ENCODE peak calls at places on chromosomes 11 and 22, in eight cellular contexts. O is right lobe of liver, B is transverse colon, D is body of pancreas, S is lower leg skin, T is tibial nerve, M is stomach, A is HCT116. K is an unnamed sample.

GRCh38 chr22:44342347-44342956 is 29.7 kb upstream of the SHISAL1 start:
- DNase-seq in O (no peak), B (no peak), D (no peak), S (no peak), T (no peak), M (no peak), A (no peak), K (no peak)

GRCh38 chr11:111878385-111878765 is 590 bp downstream of the FDXACB1 start:
- DNase-seq in O (no peak), B (no peak), D (no peak), S (no peak), T (no peak), M (no peak), A (peak), K (no peak)

GRCh38 chr11:17574799-17575144 is 27.7 kb downstream of the OTOG start:
- DNase-seq in O (no peak), B (no peak), D (no peak), S (peak), T (no peak), M (no peak), A (no peak), K (no peak)

GRCh38 chr11:57288771-57289579 is 35.8 kb downstream of the TNKS1BP1 start:
- DNase-seq in O (peak), B (no peak), D (no peak), S (peak), T (no peak), M (no peak), A (no peak), K (no peak)

GRCh38 chr22:32858121-32858703 is 56.7 kb downstream of the TIMP3 start:
- DNase-seq in O (no peak), B (no peak), D (no peak), S (no peak), T (no peak), M (no peak), A (no peak), K (no peak)

GRCh38 chr11:111990381-111990780 is 34.8 kb upstream of the DLAT start:
- DNase-seq in O (no peak), B (no peak), D (no peak), S (no peak), T (no peak), M (no peak), A (no peak), K (no peak)

GRCh38 chr11:102293873-102294601 is 23.2 kb upstream of the BIRC3 start:
- DNase-seq in O (no peak), B (no peak), D (no peak), S (no peak), T (no peak), M (no peak), A (peak), K (no peak)

GRCh38 chr11:117409511-117409910 is 81.9 kb downstream of the CEP164 start:
- DNase-seq in O (no peak), B (no peak), D (no peak), S (peak), T (no peak), M (no peak), A (no peak), K (no peak)

GRCh38 chr22:39055658-39056057 is 15.0 kb downstream of the APOBEC3F start:
- DNase-seq in O (no peak), B (no peak), D (no peak), S (no peak), T (no peak), M (no peak), A (no peak), K (no peak)

GRCh38 chr11:102114032-102114431 is 3.8 kb downstream of the YAP1 start:
- DNase-seq in O (no peak), B (no peak), D (no peak), S (no peak), T (no peak), M (no peak), A (no peak), K (no peak)

GRCh38 chr22:19886605-19887250 is 32.1 kb upstream of the GNB1L start:
- DNase-seq in O (peak), B (no peak), D (peak), S (no peak), T (no peak), M (no peak), A (no peak), K (no peak)

GRCh38 chr11:74388678-74389327 is 9.4 kb downstream of the PGM2L1 start:
- DNase-seq in O (no peak), B (peak), D (peak), S (no peak), T (peak), M (peak), A (no peak), K (peak)

GRCh38 chr22:19941365-19942070 is at the start of the genes COMT and TXNRD2:
- DNase-seq in O (peak), B (peak), D (peak), S (peak), T (peak), M (peak), A (no peak), K (peak)

GRCh38 chr11:103055174-103055890 is 36.6 kb downstream of the DCUN1D5 start:
- DNase-seq in O (no peak), B (no peak), D (no peak), S (no peak), T (no peak), M (no peak), A (peak), K (no peak)

GRCh38 chr22:46652930-46653331 is 32.7 kb downstream of the GRAMD4 start:
- DNase-seq in O (no peak), B (no peak), D (no peak), S (no peak), T (no peak), M (no peak), A (no peak), K (peak)

GRCh38 chr22:48972979-48973693 is 854.5 kb downstream of the BRD1 start:
- DNase-seq in O (no peak), B (no peak), D (no peak), S (peak), T (no peak), M (no peak), A (no peak), K (no peak)

GRCh38 chr11:58796333-58797049 is 48.0 kb downstream of the GLYATL2 start:
- DNase-seq in O (peak), B (no peak), D (peak), S (no peak), T (no peak), M (peak), A (no peak), K (peak)

GRCh38 chr22:20319041-20319744 is 667 bp downstream of the DGCR6L start:
- DNase-seq in O (no peak), B (no peak), D (no peak), S (peak), T (no peak), M (peak), A (no peak), K (peak)

GRCh38 chr11:15764948-15765347 is 591.4 kb downstream of the SOX6 start:
- DNase-seq in O (no peak), B (peak), D (peak), S (no peak), T (no peak), M (no peak), A (no peak), K (no peak)

GRCh38 chr11:44566559-44566949 is 1.1 kb downstream of the CD82 start:
- DNase-seq in O (no peak), B (no peak), D (no peak), S (no peak), T (no peak), M (no peak), A (no peak), K (no peak)
- H3K4me3 ChIP-seq in O (peak), B (peak), D (no peak), S (no peak), T (peak), M (peak), A (no peak), K (no peak)

GRCh38 chr11:65497141-65498041 is 1.5 kb upstream of the MALAT1 start:
- DNase-seq in O (peak), B (peak), D (peak), S (peak), T (peak), M (peak), A (peak), K (peak)
- TF ChIP-seq POLR2A in O (peak), B (peak), D (peak), S (no peak), T (peak), M (no peak), A (no peak), K (peak)

GRCh38 chr22:37266581-37267127 is 15.7 kb upstream of the CYTH4 start:
- DNase-seq in O (peak), B (no peak), D (no peak), S (no peak), T (no peak), M (no peak), A (no peak), K (no peak)
- H3K4me3 ChIP-seq in O (no peak), B (peak), D (no peak), S (no peak), T (no peak), M (peak), A (no peak), K (peak)

GRCh38 chr11:208177-208916 is 839 bp downstream of the RIC8A start:
- DNase-seq in O (peak), B (peak), D (peak), S (peak), T (peak), M (peak), A (peak), K (peak)
- TF ChIP-seq POLR2A in O (peak), B (peak), D (peak), S (no peak), T (peak), M (no peak), A (no peak), K (peak)

GRCh38 chr11:35143509-35144102 is 4.6 kb downstream of the CD44 start:
- DNase-seq in O (no peak), B (no peak), D (no peak), S (no peak), T (no peak), M (no peak), A (no peak), K (no peak)
- H3K4me3 ChIP-seq in O (no peak), B (peak), D (no peak), S (no peak), T (no peak), M (peak), A (no peak), K (no peak)

DNA sequence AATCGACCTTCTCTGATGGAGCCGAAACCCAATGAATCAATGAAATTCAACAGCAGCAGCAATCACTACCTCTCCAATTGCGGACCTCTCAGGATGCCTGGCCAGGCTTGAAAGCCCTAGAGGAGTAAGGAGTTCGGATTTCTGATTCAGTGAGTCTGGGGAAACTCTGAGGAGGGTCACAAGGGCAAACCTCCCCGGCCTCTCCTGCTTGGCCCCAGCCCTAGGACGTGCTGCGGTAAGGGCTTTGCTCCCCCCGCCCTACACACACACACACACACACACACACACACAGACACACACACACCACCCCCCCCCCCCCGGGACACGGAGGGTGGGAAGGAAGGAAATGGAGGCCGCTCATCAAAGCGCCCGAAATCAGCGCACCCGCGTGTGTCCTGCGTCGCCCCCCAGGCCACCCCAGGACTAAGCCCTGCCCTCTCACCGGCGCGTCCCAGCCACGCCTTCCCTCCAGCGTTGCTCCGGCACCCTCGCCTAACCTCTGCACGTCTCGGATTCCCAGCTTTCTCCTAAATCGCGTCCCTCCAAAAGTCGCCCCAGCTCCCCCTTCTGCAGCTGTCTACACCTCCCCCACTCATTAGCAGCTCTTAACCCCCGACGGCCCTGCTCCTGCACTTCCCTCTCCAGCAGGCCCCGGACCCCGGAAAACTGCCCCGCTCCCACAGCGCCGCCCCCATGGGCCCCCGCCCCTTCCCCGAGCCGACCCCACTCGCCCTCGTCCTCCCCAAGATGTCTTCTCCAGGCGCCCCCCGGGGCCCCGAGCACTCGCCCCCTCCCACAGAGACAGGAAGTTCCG is 680 bp downstream of the PACSIN2 start:
- DNase-seq in O (no peak), B (peak), D (peak), S (peak), T (no peak), M (peak), A (no peak), K (no peak)
- TF ChIP-seq POLR2A in O (no peak), B (peak), D (no peak), S (no peak), T (no peak), M (no peak), A (no peak), K (no peak)

DNA sequence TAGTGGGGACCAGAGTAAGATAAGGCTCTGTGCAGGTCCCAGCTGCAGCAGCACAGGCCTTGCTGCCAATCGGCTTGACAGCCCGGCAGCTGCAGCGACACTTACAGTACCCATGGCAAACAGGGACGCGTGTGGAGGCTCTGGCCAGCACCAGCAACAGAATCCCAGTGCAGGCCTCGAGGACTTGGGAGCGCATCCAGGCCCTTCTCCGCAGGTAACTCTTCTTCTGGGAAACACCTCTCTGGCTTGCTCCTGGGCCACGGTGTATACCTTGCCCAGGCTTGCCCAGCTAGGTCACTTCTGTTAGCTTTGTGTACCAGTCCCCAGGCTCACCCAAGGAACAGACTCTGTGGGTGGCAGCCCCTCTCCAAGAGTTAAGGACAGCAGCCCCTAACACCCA is 126.7 kb downstream of the CTTN start:
- DNase-seq in O (peak), B (no peak), D (no peak), S (no peak), T (no peak), M (no peak), A (no peak), K (no peak)
- H3K4me3 ChIP-seq in O (no peak), B (no peak), D (no peak), S (no peak), T (no peak), M (no peak), A (no peak), K (no peak)

DNA sequence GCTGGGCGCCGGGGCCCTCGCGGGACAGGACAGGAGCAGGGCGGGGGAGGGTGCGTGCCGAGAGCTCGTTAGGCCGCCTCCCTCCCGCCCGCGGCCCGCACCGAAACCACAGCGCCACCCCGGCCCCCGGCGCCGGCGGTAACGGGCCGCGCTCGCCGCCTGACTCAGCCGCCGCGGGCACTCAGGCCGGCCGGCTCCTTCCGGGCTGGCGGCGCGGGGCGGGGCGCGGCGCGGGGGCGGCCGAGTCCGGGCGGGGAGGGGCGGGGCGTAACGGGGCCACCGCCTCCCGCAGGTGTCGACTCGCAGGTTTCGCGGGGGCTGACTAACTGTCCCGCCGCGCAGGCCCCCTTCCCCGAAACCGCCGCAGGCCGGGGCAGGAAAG is at the start of gene AP5B1:
- DNase-seq in O (peak), B (peak), D (peak), S (peak), T (no peak), M (peak), A (no peak), K (peak)
- TF ChIP-seq POLR2A in O (peak), B (no peak), D (peak), S (no peak), T (peak), M (no peak), A (no peak), K (peak)

GRCh38 chr22:50267591-50268390 is 2.4 kb downstream of the MAPK11 start:
- DNase-seq in O (no peak), B (peak), D (peak), S (no peak), T (peak), M (peak), A (no peak), K (peak)
- H3K4me3 ChIP-seq in O (peak), B (peak), D (no peak), S (no peak), T (no peak), M (peak), A (no peak), K (no peak)

GRCh38 chr11:35144103-35144741 is 5.3 kb downstream of the CD44 start:
- DNase-seq in O (peak), B (peak), D (no peak), S (no peak), T (no peak), M (peak), A (no peak), K (no peak)

GRCh38 chr11:35141538-35141937 is 2.6 kb downstream of the CD44 start:
- DNase-seq in O (peak), B (peak), D (peak), S (peak), T (peak), M (peak), A (no peak), K (peak)

GRCh38 chr11:35141034-35141433 is 2.1 kb downstream of the CD44 start:
- DNase-seq in O (no peak), B (no peak), D (no peak), S (no peak), T (no peak), M (no peak), A (no peak), K (no peak)

GRCh38 chr11:35144811-35145210 is 5.8 kb downstream of the CD44 start:
- DNase-seq in O (no peak), B (no peak), D (no peak), S (no peak), T (no peak), M (no peak), A (no peak), K (no peak)

DNA sequence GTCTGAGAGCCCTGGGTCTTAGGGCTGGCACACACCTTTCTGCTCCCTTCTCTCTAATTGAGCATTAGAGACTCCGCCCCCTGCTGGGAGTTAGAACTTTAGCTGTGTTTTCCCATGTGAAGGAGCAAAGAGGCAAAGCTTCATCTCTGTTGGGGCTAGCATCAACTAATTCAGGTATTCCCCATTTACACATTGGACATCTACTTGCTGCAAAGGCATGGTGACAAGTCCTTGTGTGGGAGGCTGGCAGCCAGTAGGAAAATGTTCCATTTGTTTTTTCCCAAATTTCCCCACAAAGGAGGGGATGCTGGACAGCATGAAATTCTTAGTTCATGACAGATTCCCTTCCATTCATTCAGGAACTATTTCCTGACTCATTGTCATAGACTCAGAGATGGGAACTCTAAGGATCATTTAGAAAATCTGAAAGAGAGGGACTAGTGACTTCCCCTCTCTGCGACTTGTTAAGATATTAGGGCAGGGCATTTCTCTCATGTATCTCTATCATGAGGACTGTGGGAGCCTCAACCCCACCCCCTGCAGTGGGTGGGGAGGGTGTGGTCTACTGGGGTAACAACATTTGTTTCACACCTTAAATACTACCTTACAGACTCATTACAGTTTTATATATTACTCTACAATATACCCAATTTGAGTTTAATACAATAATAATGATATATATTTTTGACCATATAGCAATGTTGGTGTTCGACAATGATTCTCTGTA is 3.7 kb downstream of the CD44 start:
- DNase-seq in O (no peak), B (peak), D (peak), S (no peak), T (no peak), M (no peak), A (no peak), K (no peak)
- TF ChIP-seq POLR2A in O (no peak), B (no peak), D (no peak), S (no peak), T (no peak), M (no peak), A (no peak), K (no peak)